ENCODE peak calls at places on chromosomes 11 and 22, in seven cellular contexts. H is psoas muscle, M is HFFc6, A is uterus, N is AG09319, K is activated B cell treated with CpG ODN at 0.5 μM for 24 hours, J is WTC11. G is an unnamed sample.

GRCh38 chr11:132202621-132203020 is 832.2 kb downstream of the NTM start:
- DNase-seq in H (no peak), M (peak), A (no peak), N (no peak), K (no peak), J (no peak), G (no peak)

GRCh38 chr22:31929126-31929928 is 15.0 kb upstream of the YWHAH start:
- DNase-seq in H (peak), M (no peak), A (no peak), N (no peak), K (no peak), J (no peak), G (no peak)

GRCh38 chr11:130849215-130849568 is 67.1 kb downstream of the SNX19 start:
- DNase-seq in H (no peak), M (peak), A (no peak), N (peak), K (no peak), J (no peak), G (no peak)

GRCh38 chr11:83881428-83881827 is 595.3 kb upstream of the CCDC90B start:
- DNase-seq in H (no peak), M (no peak), A (no peak), N (no peak), K (no peak), J (no peak), G (no peak)

GRCh38 chr22:49967333-49968241 is 7.0 kb downstream of the PIM3 start:
- DNase-seq in H (peak), M (peak), A (peak), N (no peak), K (peak), J (no peak), G (peak)

GRCh38 chr11:125429174-125429707 is 66.8 kb downstream of the FEZ1 start:
- DNase-seq in H (peak), M (peak), A (no peak), N (no peak), K (no peak), J (peak), G (no peak)

GRCh38 chr11:2537896-2538855 is 93.4 kb downstream of the KCNQ1 start:
- DNase-seq in H (peak), M (no peak), A (no peak), N (no peak), K (no peak), J (no peak), G (peak)

GRCh38 chr22:44024288-44024908 is at the start of gene PARVB:
- DNase-seq in H (peak), M (no peak), A (no peak), N (no peak), K (peak), J (peak), G (no peak)

GRCh38 chr11:110907629-110908028 is 195.4 kb upstream of the ARHGAP20 start:
- DNase-seq in H (no peak), M (peak), A (no peak), N (peak), K (no peak), J (no peak), G (peak)

GRCh38 chr11:70478194-70478890 is 80.0 kb downstream of the CTTN start:
- DNase-seq in H (no peak), M (no peak), A (no peak), N (no peak), K (no peak), J (no peak), G (no peak)

GRCh38 chr11:26655287-26655686 is 66.6 kb downstream of the SLC5A12 start:
- DNase-seq in H (no peak), M (no peak), A (no peak), N (no peak), K (no peak), J (no peak), G (no peak)

GRCh38 chr11:93487032-93487483 is 56.1 kb downstream of the SMCO4 start:
- DNase-seq in H (no peak), M (no peak), A (peak), N (no peak), K (no peak), J (no peak), G (no peak)

GRCh38 chr11:69801513-69802335 is 17.5 kb downstream of the FGF3 start:
- DNase-seq in H (no peak), M (no peak), A (no peak), N (no peak), K (peak), J (peak), G (no peak)

GRCh38 chr22:45553333-45554039 is 50.8 kb downstream of the FBLN1 start:
- DNase-seq in H (peak), M (peak), A (peak), N (peak), K (peak), J (peak), G (no peak)

GRCh38 chr11:113553235-113553634 is 78.0 kb upstream of the DRD2 start:
- DNase-seq in H (no peak), M (peak), A (peak), N (peak), K (no peak), J (peak), G (no peak)

GRCh38 chr22:18994780-18995711 is 59.0 kb upstream of the PRODH start:
- DNase-seq in H (no peak), M (no peak), A (no peak), N (no peak), K (no peak), J (no peak), G (no peak)

GRCh38 chr11:102583437-102583836 is 41.7 kb downstream of the MMP20 start:
- DNase-seq in H (no peak), M (no peak), A (no peak), N (no peak), K (no peak), J (no peak), G (no peak)

GRCh38 chr22:49024775-49025440 is 802.8 kb downstream of the BRD1 start:
- DNase-seq in H (peak), M (no peak), A (no peak), N (no peak), K (no peak), J (no peak), G (no peak)

GRCh38 chr22:47781024-47781423 is 1018.6 kb downstream of the TBC1D22A start:
- DNase-seq in H (no peak), M (no peak), A (no peak), N (no peak), K (no peak), J (no peak), G (no peak)

GRCh38 chr11:101863361-101863760 is 51.4 kb upstream of the CEP126 start:
- DNase-seq in H (no peak), M (peak), A (no peak), N (no peak), K (no peak), J (no peak), G (no peak)

GRCh38 chr11:8779107-8779506 is 96.5 kb downstream of the RPL27A start:
- DNase-seq in H (no peak), M (no peak), A (no peak), N (no peak), K (no peak), J (no peak), G (no peak)

GRCh38 chr11:118592616-118593367 is 14.6 kb upstream of the PHLDB1 start:
- DNase-seq in H (no peak), M (no peak), A (no peak), N (no peak), K (no peak), J (no peak), G (no peak)

GRCh38 chr11:44877908-44878459 is 72.7 kb downstream of the TP53I11 start:
- DNase-seq in H (no peak), M (no peak), A (peak), N (no peak), K (no peak), J (no peak), G (no peak)

GRCh38 chr11:64923151-64923661 is 1.3 kb upstream of the PPP2R5B start:
- DNase-seq in H (no peak), M (no peak), A (peak), N (no peak), K (no peak), J (no peak), G (no peak)

GRCh38 chr11:20113147-20113435 is 47.2 kb downstream of the DBX1 start:
- DNase-seq in H (no peak), M (no peak), A (no peak), N (no peak), K (no peak), J (no peak), G (no peak)

GRCh38 chr11:27084407-27084985 is 43.9 kb downstream of the BBOX1 start:
- DNase-seq in H (no peak), M (peak), A (no peak), N (no peak), K (no peak), J (no peak), G (no peak)

GRCh38 chr11:75813622-75814039 is 1.4 kb upstream of the UVRAG start:
- DNase-seq in H (no peak), M (peak), A (no peak), N (no peak), K (no peak), J (no peak), G (no peak)

GRCh38 chr22:37330200-37331033 is 48.1 kb downstream of the CYTH4 start:
- DNase-seq in H (no peak), M (peak), A (no peak), N (no peak), K (no peak), J (peak), G (no peak)
- TF ChIP-seq CTCF in H (no peak), M (peak), A (no peak), N (no peak), K (no peak), J (no peak), G (no peak)

DNA sequence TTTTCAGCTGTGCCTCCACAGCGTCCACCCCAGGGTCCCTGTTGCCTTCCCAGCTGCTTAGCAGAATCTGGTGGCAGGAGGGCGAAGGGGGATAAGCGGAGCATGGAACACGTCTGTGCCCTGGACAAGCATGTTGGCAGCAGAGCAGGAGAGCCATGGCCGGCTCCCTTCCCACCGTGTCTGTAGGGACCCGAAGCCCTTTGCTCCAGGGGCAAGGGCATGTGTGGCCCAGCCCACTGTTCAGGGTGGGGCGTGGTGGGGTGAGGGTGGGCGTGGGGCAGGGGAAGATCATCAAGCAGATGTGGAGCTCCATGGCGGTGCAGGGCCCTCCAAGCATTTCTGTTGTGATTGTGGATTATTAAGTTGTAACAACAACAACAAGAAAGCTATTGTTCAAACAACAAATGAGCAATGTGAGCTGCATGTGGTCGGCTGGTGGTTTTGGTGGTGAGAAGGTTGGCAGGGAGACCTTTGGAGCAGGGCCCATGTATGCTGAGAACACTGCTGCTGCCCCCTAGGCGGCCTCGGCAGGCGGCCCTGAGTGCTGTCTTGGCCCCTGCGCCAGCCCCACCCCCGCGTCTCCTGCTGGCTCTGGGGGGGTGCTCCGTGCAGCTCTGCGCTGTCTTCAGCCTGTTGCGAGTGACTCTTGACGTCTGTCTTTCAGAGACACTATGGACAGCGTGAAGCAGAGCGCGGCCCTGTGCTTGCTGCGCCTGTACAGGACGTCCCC is 50.9 kb downstream of the AP2A2 start:
- DNase-seq in H (peak), M (no peak), A (no peak), N (no peak), K (no peak), J (no peak), G (no peak)
- TF ChIP-seq CTCF in H (no peak), M (no peak), A (no peak), N (peak), K (no peak), J (no peak), G (no peak)

GRCh38 chr11:97460091-97460490 is 1070.3 kb downstream of the JRKL start:
- DNase-seq in H (no peak), M (no peak), A (no peak), N (no peak), K (no peak), J (no peak), G (no peak)

GRCh38 chr11:97451441-97451840 is 1061.6 kb downstream of the JRKL start:
- DNase-seq in H (no peak), M (no peak), A (no peak), N (no peak), K (no peak), J (no peak), G (no peak)

GRCh38 chr11:97454988-97455387 is 1065.2 kb downstream of the JRKL start:
- DNase-seq in H (no peak), M (no peak), A (no peak), N (no peak), K (no peak), J (no peak), G (no peak)
- TF ChIP-seq CTCF in H (no peak), M (peak), A (no peak), N (no peak), K (no peak), J (no peak), G (no peak)

GRCh38 chr11:66070604-66071325 is 693 bp downstream of the PACS1 start:
- DNase-seq in H (peak), M (peak), A (no peak), N (no peak), K (no peak), J (peak), G (no peak)
- TF ChIP-seq CTCF in H (no peak), M (no peak), A (no peak), N (no peak), K (no peak), J (no peak), G (no peak)

GRCh38 chr11:78395597-78395996 is 22.0 kb downstream of the GAB2 start:
- DNase-seq in H (no peak), M (no peak), A (no peak), N (no peak), K (no peak), J (no peak), G (no peak)
- TF ChIP-seq CTCF in H (no peak), M (no peak), A (no peak), N (no peak), K (no peak), J (no peak), G (no peak)

GRCh38 chr11:14022251-14022650 is 59.7 kb downstream of the SPON1 start:
- DNase-seq in H (no peak), M (no peak), A (no peak), N (no peak), K (no peak), J (no peak), G (no peak)
- TF ChIP-seq CTCF in H (no peak), M (no peak), A (no peak), N (no peak), K (no peak), J (no peak), G (no peak)

GRCh38 chr22:17575151-17575550 is 11.9 kb downstream of the SLC25A18 start:
- DNase-seq in H (no peak), M (no peak), A (no peak), N (no peak), K (no peak), J (no peak), G (no peak)
- TF ChIP-seq CTCF in H (no peak), M (no peak), A (no peak), N (no peak), K (no peak), J (no peak), G (no peak)

GRCh38 chr22:34842630-34843029 is 223.3 kb upstream of the ISX start:
- DNase-seq in H (no peak), M (no peak), A (no peak), N (no peak), K (no peak), J (peak), G (no peak)
- TF ChIP-seq CTCF in H (no peak), M (no peak), A (no peak), N (no peak), K (no peak), J (no peak), G (no peak)

DNA sequence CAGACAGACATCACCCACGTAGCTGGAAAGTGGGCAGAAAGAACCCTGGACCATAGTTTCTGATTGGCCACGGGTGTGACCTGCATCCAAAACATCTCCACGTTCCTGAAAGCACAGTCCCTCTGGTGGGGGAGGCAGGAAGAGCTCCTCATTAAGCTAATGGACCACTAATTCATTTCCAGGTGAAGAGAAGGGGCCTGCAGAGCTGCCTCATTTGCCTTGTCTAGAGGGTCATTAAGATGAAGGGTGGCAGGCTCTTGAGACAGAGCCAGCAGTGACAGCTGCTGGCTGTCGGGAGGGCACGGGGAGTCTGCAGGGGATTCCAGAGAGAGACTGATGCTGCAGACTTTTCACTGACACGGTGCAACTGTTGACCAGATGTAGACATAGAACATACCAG is 149.6 kb upstream of the OPCML start:
- DNase-seq in H (no peak), M (no peak), A (no peak), N (no peak), K (no peak), J (peak), G (no peak)
- TF ChIP-seq CTCF in H (no peak), M (no peak), A (no peak), N (no peak), K (no peak), J (no peak), G (no peak)

G was measured in CD14-positive monocyte.